ENCODE peak calls at places on chromosomes 1 and 21, in ten cellular contexts. O is thyroid gland, B is OCI-M1, V is pancreas, P is activated T-helper 1 cell treated with Interleukin-2 at 50 U/mL for 16 hours, F is Kasumi-1, M is keratinocyte, Q is T-helper 17 cell, T is HEK293T, E is hippocampal formation. Z is an unnamed sample.
A peak's percentile ranks its signal among the peaks of the same experiment; 100 is the strongest.

GRCh38 chr1:154145986-154146385 is 8.9 kb downstream of the NUP210L start:
- DNase-seq in O (no peak), B (peak; percentile 37), V (no peak), P (no peak), F (peak; percentile 31), M (no peak), Q (no peak), T (no peak), E (no peak), Z (no peak)

GRCh38 chr1:61498342-61498741 is 226.6 kb downstream of the TM2D1 start:
- DNase-seq in O (no peak), B (no peak), V (no peak), P (no peak), F (no peak), M (no peak), Q (no peak), T (no peak), E (no peak), Z (no peak)

GRCh38 chr1:165259236-165259635 is 97.3 kb downstream of the LMX1A start:
- DNase-seq in O (no peak), B (no peak), V (no peak), P (no peak), F (no peak), M (no peak), Q (no peak), T (no peak), E (no peak), Z (no peak)

GRCh38 chr1:206903687-206904086 is 6.4 kb downstream of the IL24 start:
- DNase-seq in O (no peak), B (no peak), V (no peak), P (no peak), F (no peak), M (no peak), Q (no peak), T (no peak), E (no peak), Z (no peak)

GRCh38 chr1:7664147-7664892 is 106.8 kb upstream of the VAMP3 start:
- DNase-seq in O (no peak), B (no peak), V (no peak), P (no peak), F (no peak), M (no peak), Q (no peak), T (no peak), E (no peak), Z (no peak)

GRCh38 chr1:208227366-208227765 is 16.8 kb downstream of the PLXNA2 start:
- DNase-seq in O (no peak), B (no peak), V (no peak), P (no peak), F (no peak), M (no peak), Q (no peak), T (no peak), E (no peak), Z (no peak)

GRCh38 chr1:31901838-31902508 is 36.2 kb downstream of the PTP4A2 start:
- DNase-seq in O (no peak), B (no peak), V (no peak), P (no peak), F (no peak), M (no peak), Q (no peak), T (no peak), E (no peak), Z (no peak)

GRCh38 chr1:8702121-8702520 is 115.3 kb downstream of the RERE start:
- DNase-seq in O (peak; percentile 78), B (peak; percentile 61), V (peak; percentile 69), P (no peak), F (no peak), M (no peak), Q (no peak), T (no peak), E (no peak), Z (peak; percentile 48)

GRCh38 chr1:62508187-62508758 is 71.4 kb downstream of the USP1 start:
- DNase-seq in O (no peak), B (peak; percentile 69), V (no peak), P (no peak), F (peak; percentile 69), M (no peak), Q (no peak), T (peak; percentile 34), E (peak; percentile 45), Z (peak; percentile 56)

GRCh38 chr21:44390886-44391285 is 37.5 kb downstream of the TRPM2 start:
- DNase-seq in O (no peak), B (no peak), V (no peak), P (no peak), F (no peak), M (no peak), Q (no peak), T (no peak), E (no peak), Z (no peak)

GRCh38 chr1:182600036-182600713 is 4.0 kb downstream of the RGS16 start:
- DNase-seq in O (no peak), B (no peak), V (no peak), P (no peak), F (no peak), M (no peak), Q (no peak), T (no peak), E (no peak), Z (no peak)

GRCh38 chr1:213131851-213132655 is 81.0 kb downstream of the RPS6KC1 start:
- DNase-seq in O (no peak), B (peak; percentile 38), V (no peak), P (no peak), F (no peak), M (no peak), Q (no peak), T (no peak), E (peak; percentile 16), Z (no peak)

GRCh38 chr1:16174261-16174871 is 18.5 kb upstream of the EPHA2 start:
- DNase-seq in O (no peak), B (no peak), V (no peak), P (no peak), F (no peak), M (no peak), Q (no peak), T (no peak), E (no peak), Z (no peak)

GRCh38 chr1:113928129-113928949 is 785 bp upstream of the HIPK1 start:
- DNase-seq in O (no peak), B (peak; percentile 69), V (no peak), P (no peak), F (peak; percentile 49), M (no peak), Q (no peak), T (no peak), E (peak; percentile 54), Z (peak; percentile 49)

GRCh38 chr1:91655912-91656449 is 155.3 kb downstream of the CDC7 start:
- DNase-seq in O (no peak), B (peak; percentile 11), V (no peak), P (no peak), F (no peak), M (no peak), Q (no peak), T (no peak), E (no peak), Z (no peak)

GRCh38 chr1:231929311-231929710 is 302.7 kb downstream of the DISC1 start:
- DNase-seq in O (no peak), B (no peak), V (no peak), P (no peak), F (no peak), M (peak; percentile 69), Q (no peak), T (no peak), E (no peak), Z (no peak)

GRCh38 chr1:152392909-152393308 is 21.2 kb downstream of the CRNN start:
- DNase-seq in O (no peak), B (no peak), V (no peak), P (no peak), F (no peak), M (peak; percentile 73), Q (peak; percentile 21), T (no peak), E (no peak), Z (no peak)

GRCh38 chr1:109904105-109904817 is 6.4 kb upstream of the CSF1 start:
- DNase-seq in O (no peak), B (no peak), V (no peak), P (no peak), F (no peak), M (no peak), Q (no peak), T (no peak), E (peak; percentile 88), Z (no peak)

GRCh38 chr1:109883248-109883955 is 27.2 kb upstream of the CSF1 start:
- DNase-seq in O (no peak), B (no peak), V (no peak), P (no peak), F (peak; percentile 25), M (no peak), Q (no peak), T (no peak), E (no peak), Z (peak; percentile 32)

GRCh38 chr1:202362212-202362611 is 13.7 kb downstream of the PPP1R12B start:
- DNase-seq in O (no peak), B (no peak), V (no peak), P (no peak), F (no peak), M (no peak), Q (no peak), T (no peak), E (no peak), Z (no peak)

GRCh38 chr1:229092377-229093257 is 178.3 kb upstream of the RAB4A start:
- DNase-seq in O (peak; percentile 43), B (no peak), V (no peak), P (no peak), F (no peak), M (no peak), Q (no peak), T (no peak), E (no peak), Z (no peak)

GRCh38 chr1:221350091-221350490 is 391.8 kb downstream of the DUSP10 start:
- DNase-seq in O (no peak), B (no peak), V (no peak), P (no peak), F (no peak), M (no peak), Q (no peak), T (no peak), E (no peak), Z (no peak)

GRCh38 chr21:43734131-43734634 is 15.3 kb downstream of the PDXK start:
- DNase-seq in O (no peak), B (no peak), V (peak; percentile 55), P (no peak), F (no peak), M (no peak), Q (no peak), T (no peak), E (no peak), Z (no peak)

GRCh38 chr1:53949023-53949611 is 3.0 kb downstream of the LRRC42 start:
- DNase-seq in O (peak; percentile 37), B (peak; percentile 69), V (no peak), P (no peak), F (peak; percentile 62), M (no peak), Q (no peak), T (peak; percentile 43), E (no peak), Z (peak; percentile 58)

GRCh38 chr1:235881930-235882700 is 15.4 kb upstream of the LYST start:
- DNase-seq in O (no peak), B (no peak), V (no peak), P (no peak), F (no peak), M (no peak), Q (no peak), T (no peak), E (no peak), Z (no peak)

GRCh38 chr1:225508538-225509375 is 80.9 kb upstream of the LBR start:
- DNase-seq in O (peak; percentile 14), B (peak; percentile 60), V (no peak), P (no peak), F (no peak), M (peak; percentile 70), Q (no peak), T (peak; percentile 53), E (peak; percentile 93), Z (peak; percentile 38)

GRCh38 chr21:41918561-41919358 is 35.1 kb downstream of the C2CD2 start:
- DNase-seq in O (no peak), B (no peak), V (peak; percentile 31), P (no peak), F (no peak), M (no peak), Q (no peak), T (no peak), E (no peak), Z (no peak)

GRCh38 chr1:224203243-224204016 is 20.4 kb downstream of the DEGS1 start:
- DNase-seq in O (peak; percentile 92), B (peak; percentile 28), V (no peak), P (no peak), F (no peak), M (no peak), Q (no peak), T (no peak), E (peak; percentile 32), Z (peak; percentile 62)